ENCODE peak calls at places on chromosomes 7 and 10, in nine cellular contexts. X is HTR-8/SVneo; L is neural crest cell; C is LoVo; H is NCI-H1694 treated with DMSO at 0.1 percent for 48 hours; N is NCI-H1105 treated with DMSO at 0.1 percent for 48 hours; V is iris pigment epithelial cell; G is tibial artery; J is activated CD8-positive, alpha-beta memory T cell treated with anti-CD3 and anti-CD28 coated beads for 4 hours. B is an unnamed sample.

GRCh38 chr7:79854621-79855020 is 280.0 kb upstream of the GNAI1 start:
- DNase-seq in X (no peak), L (no peak), C (no peak), H (no peak), N (no peak), V (peak; percentile 60), G (no peak), J (no peak), B (no peak)

GRCh38 chr10:13213163-13213562 is 21.0 kb downstream of the UCMA start:
- DNase-seq in X (no peak), L (no peak), C (no peak), H (no peak), N (no peak), V (no peak), G (no peak), J (no peak), B (no peak)

GRCh38 chr10:57218382-57218781 is 857.3 kb upstream of the ZWINT start:
- DNase-seq in X (no peak), L (no peak), C (no peak), H (no peak), N (no peak), V (no peak), G (no peak), J (no peak), B (no peak)

GRCh38 chr10:30783939-30784500 is 154.5 kb upstream of the LYZL2 start:
- DNase-seq in X (peak; percentile 91), L (peak; percentile 88), C (no peak), H (peak; percentile 46), N (peak; percentile 47), V (peak; percentile 91), G (peak; percentile 85), J (peak; percentile 70), B (no peak)

GRCh38 chr10:94602729-94603515 is 57.3 kb downstream of the HELLS start:
- DNase-seq in X (no peak), L (no peak), C (no peak), H (no peak), N (no peak), V (no peak), G (no peak), J (no peak), B (no peak)

GRCh38 chr7:5177060-5177459 is 13.0 kb upstream of the WIPI2 start:
- DNase-seq in X (no peak), L (no peak), C (peak; percentile 22), H (peak; percentile 14), N (no peak), V (peak; percentile 82), G (peak; percentile 62), J (no peak), B (no peak)

GRCh38 chr10:52479567-52479966 is 165.5 kb downstream of the DKK1 start:
- DNase-seq in X (no peak), L (no peak), C (no peak), H (no peak), N (no peak), V (peak; percentile 12), G (no peak), J (no peak), B (no peak)

GRCh38 chr7:5139998-5140397 is 50.0 kb upstream of the WIPI2 start:
- DNase-seq in X (no peak), L (peak; percentile 40), C (no peak), H (peak; percentile 2), N (no peak), V (peak; percentile 15), G (no peak), J (no peak), B (no peak)

GRCh38 chr7:111162692-111163091 is 71.8 kb downstream of the LRRN3 start:
- DNase-seq in X (no peak), L (no peak), C (no peak), H (no peak), N (no peak), V (peak; percentile 34), G (no peak), J (no peak), B (no peak)

GRCh38 chr7:29442146-29442545 is 121.5 kb upstream of the PRR15 start:
- DNase-seq in X (peak; percentile 24), L (no peak), C (no peak), H (no peak), N (peak; percentile 90), V (peak; percentile 77), G (no peak), J (no peak), B (no peak)

GRCh38 chr10:11639346-11639745 is 27.9 kb upstream of the USP6NL start:
- DNase-seq in X (no peak), L (no peak), C (no peak), H (no peak), N (no peak), V (no peak), G (no peak), J (no peak), B (no peak)

GRCh38 chr7:112433289-112433688 is 17.0 kb upstream of the IFRD1 start:
- DNase-seq in X (no peak), L (no peak), C (no peak), H (no peak), N (no peak), V (no peak), G (no peak), J (no peak), B (no peak)

GRCh38 chr10:98365698-98366530 is 49.1 kb downstream of the PYROXD2 start:
- DNase-seq in X (no peak), L (no peak), C (no peak), H (no peak), N (no peak), V (no peak), G (no peak), J (no peak), B (no peak)

GRCh38 chr10:125159932-125160855 is at the start of gene CTBP2:
- DNase-seq in X (no peak), L (peak; percentile 52), C (peak; percentile 65), H (no peak), N (peak; percentile 24), V (peak; percentile 49), G (peak; percentile 70), J (no peak), B (no peak)

GRCh38 chr10:35843524-35844171 is 201.6 kb upstream of the FZD8 start:
- DNase-seq in X (no peak), L (no peak), C (no peak), H (no peak), N (no peak), V (no peak), G (no peak), J (no peak), B (no peak)

GRCh38 chr10:35372329-35372728 is 36.0 kb downstream of the CCNY start:
- DNase-seq in X (peak; percentile 54), L (no peak), C (no peak), H (no peak), N (no peak), V (peak; percentile 57), G (no peak), J (no peak), B (no peak)

GRCh38 chr7:140526901-140527664 is 47.8 kb upstream of the MKRN1 start:
- DNase-seq in X (no peak), L (no peak), C (no peak), H (no peak), N (no peak), V (no peak), G (no peak), J (no peak), B (no peak)

GRCh38 chr10:74290703-74291102 is 139.7 kb downstream of the ADK start:
- DNase-seq in X (no peak), L (no peak), C (no peak), H (no peak), N (no peak), V (peak; percentile 79), G (no peak), J (no peak), B (no peak)

GRCh38 chr7:13016633-13017324 is 329.3 kb downstream of the ARL4A start:
- DNase-seq in X (no peak), L (no peak), C (peak; percentile 58), H (no peak), N (no peak), V (peak; percentile 69), G (no peak), J (no peak), B (no peak)

GRCh38 chr7:23373151-23374004 is 74.2 kb downstream of the MALSU1 start:
- DNase-seq in X (no peak), L (no peak), C (no peak), H (no peak), N (peak; percentile 80), V (no peak), G (no peak), J (peak; percentile 11), B (no peak)

GRCh38 chr7:128409435-128410091 is at the start of gene IMPDH1:
- DNase-seq in X (peak; percentile 88), L (peak; percentile 81), C (peak; percentile 92), H (peak; percentile 42), N (peak; percentile 69), V (peak; percentile 81), G (peak; percentile 85), J (peak; percentile 71), B (no peak)

GRCh38 chr7:112233048-112233697 is 26.7 kb downstream of the ZNF277 start:
- DNase-seq in X (no peak), L (no peak), C (no peak), H (no peak), N (no peak), V (peak; percentile 23), G (no peak), J (no peak), B (no peak)

GRCh38 chr10:86264481-86265231 is 101.9 kb downstream of the GRID1 start:
- DNase-seq in X (no peak), L (no peak), C (no peak), H (no peak), N (no peak), V (no peak), G (peak; percentile 11), J (no peak), B (no peak)

GRCh38 chr10:18418579-18419210 is 232.7 kb downstream of the NSUN6 start:
- DNase-seq in X (no peak), L (no peak), C (no peak), H (no peak), N (no peak), V (peak; percentile 14), G (no peak), J (no peak), B (no peak)

GRCh38 chr10:113322843-113323242 is 230.0 kb upstream of the HABP2 start:
- DNase-seq in X (no peak), L (no peak), C (no peak), H (no peak), N (no peak), V (no peak), G (peak; percentile 42), J (no peak), B (no peak)

GRCh38 chr7:116776610-116777289 is 85.6 kb upstream of the CAPZA2 start:
- DNase-seq in X (no peak), L (no peak), C (peak; percentile 95), H (no peak), N (peak; percentile 44), V (peak; percentile 87), G (no peak), J (no peak), B (no peak)

GRCh38 chr7:28078036-28078901 is 102.3 kb downstream of the JAZF1 start:
- DNase-seq in X (no peak), L (peak; percentile 42), C (peak; percentile 65), H (peak; percentile 37), N (peak; percentile 81), V (peak; percentile 49), G (no peak), J (no peak), B (no peak)

GRCh38 chr10:6200588-6201510 is 1.9 kb upstream of the PFKFB3 start:
- DNase-seq in X (no peak), L (peak; percentile 15), C (no peak), H (no peak), N (no peak), V (peak; percentile 44), G (peak; percentile 57), J (no peak), B (no peak)

GRCh38 chr7:155804897-155805825 is 7.1 kb downstream of the SHH start:
- DNase-seq in X (peak; percentile 62), L (peak; percentile 87), C (peak; percentile 50), H (peak; percentile 39), N (peak; percentile 64), V (peak; percentile 79), G (no peak), J (no peak), B (no peak)

GRCh38 chr7:28190077-28190476 is 9.5 kb upstream of the JAZF1 start:
- DNase-seq in X (no peak), L (no peak), C (no peak), H (no peak), N (no peak), V (no peak), G (no peak), J (no peak), B (no peak)

GRCh38 chr10:104333728-104334373 is 4.4 kb downstream of the ITPRIP start:
- DNase-seq in X (no peak), L (no peak), C (no peak), H (no peak), N (no peak), V (no peak), G (no peak), J (no peak), B (no peak)

B was measured in SIG-M5.